ENCODE peak calls at places on chromosomes 16 and 17, in four cellular contexts. D is fibroblast of lung, U is omental fat pad, J is NB4. S is an unnamed sample.

GRCh38 chr16:83402969-83403368 is 404.8 kb upstream of the HSBP1 start:
- DNase-seq in D (peak; percentile 70), U (no peak), J (no peak), S (no peak)

GRCh38 chr17:75501378-75502071 is 13.8 kb downstream of the CASKIN2 start:
- DNase-seq in D (no peak), U (no peak), J (no peak), S (no peak)

GRCh38 chr16:31348578-31348977 is 6.4 kb upstream of the ITGAX start:
- DNase-seq in D (no peak), U (no peak), J (peak; percentile 42), S (no peak)

GRCh38 chr17:14926526-14927122 is 338.5 kb downstream of the PMP22 start:
- DNase-seq in D (peak; percentile 48), U (no peak), J (peak; percentile 82), S (peak; percentile 15)

GRCh38 chr17:76077582-76078110 is 1.3 kb upstream of the ZACN start:
- DNase-seq in D (no peak), U (no peak), J (no peak), S (no peak)

GRCh38 chr16:24535827-24536226 is 3.5 kb upstream of the RBBP6 start:
- DNase-seq in D (no peak), U (no peak), J (no peak), S (no peak)

GRCh38 chr16:29789775-29790182 is 772 bp upstream of the KIF22 start:
- DNase-seq in D (no peak), U (no peak), J (no peak), S (no peak)

GRCh38 chr17:27540300-27541105 is 84.3 kb downstream of the KSR1 start:
- DNase-seq in D (peak; percentile 100), U (peak; percentile 64), J (peak; percentile 80), S (peak; percentile 85)

GRCh38 chr17:8162232-8162996 is at the start of gene VAMP2:
- DNase-seq in D (peak; percentile 52), U (no peak), J (peak; percentile 63), S (peak; percentile 93)

GRCh38 chr17:33651631-33652030 is 358.5 kb upstream of the ASIC2 start:
- DNase-seq in D (peak; percentile 3), U (no peak), J (no peak), S (no peak)

GRCh38 chr17:71273451-71273850 is 847.4 kb upstream of the SOX9 start:
- DNase-seq in D (no peak), U (no peak), J (no peak), S (no peak)

GRCh38 chr16:19314718-19315425 is 29.3 kb downstream of the CLEC19A start:
- DNase-seq in D (no peak), U (no peak), J (no peak), S (no peak)

GRCh38 chr16:28189237-28189636 is 22.5 kb downstream of the XPO6 start:
- DNase-seq in D (no peak), U (no peak), J (no peak), S (no peak)

GRCh38 chr17:43308999-43309398 is 75.2 kb upstream of the RNU2-1 start:
- DNase-seq in D (no peak), U (no peak), J (no peak), S (no peak)

GRCh38 chr16:77700846-77701245 is 21.5 kb upstream of the NUDT7 start:
- DNase-seq in D (no peak), U (no peak), J (peak; percentile 77), S (no peak)
- TF ChIP-seq CTCF in D (no peak), U (no peak), J (no peak), S (no peak)

DNA sequence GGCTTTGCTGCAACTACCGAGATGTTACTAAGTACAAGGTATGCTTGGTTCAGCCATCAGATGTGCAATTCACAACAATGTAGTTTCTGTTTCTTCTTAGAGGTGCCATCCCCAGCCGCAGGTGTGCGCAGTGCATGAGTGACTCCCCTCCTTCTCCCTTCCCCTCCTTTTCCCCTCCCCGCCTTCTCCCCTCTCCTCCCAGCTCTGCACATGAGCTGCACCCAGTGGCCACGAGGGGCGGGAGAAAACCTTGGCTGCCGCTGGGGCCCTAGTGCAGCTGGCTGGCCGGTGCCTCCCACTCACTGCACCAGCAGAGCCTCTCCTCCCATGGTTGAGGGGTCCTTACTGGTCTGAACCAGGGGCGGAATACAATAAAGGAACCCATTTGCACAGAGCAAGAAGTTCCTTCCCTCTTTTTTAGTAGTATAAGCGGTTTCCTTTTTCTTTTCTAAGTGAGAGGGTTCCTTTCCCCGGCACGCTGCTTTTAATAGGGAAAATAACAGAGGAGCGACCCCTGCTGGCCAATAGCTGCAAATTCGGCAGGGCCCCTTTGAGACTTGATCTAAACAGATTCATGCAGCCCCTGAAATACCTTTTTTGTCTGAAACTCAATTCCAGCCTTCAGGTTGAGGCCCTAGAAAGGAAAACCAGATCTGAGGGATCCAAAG is 7.8 kb upstream of the CCL15 start:
- DNase-seq in D (no peak), U (no peak), J (peak; percentile 23), S (no peak)
- TF ChIP-seq CTCF in D (peak; percentile 30), U (no peak), J (peak; percentile 50), S (peak; percentile 19)

GRCh38 chr17:57783338-57783742 is 38.2 kb upstream of the CCDC182 start:
- DNase-seq in D (peak; percentile 22), U (peak; percentile 56), J (peak; percentile 88), S (peak; percentile 70)

GRCh38 chr17:57782051-57782490 is 37.0 kb upstream of the CCDC182 start:
- DNase-seq in D (no peak), U (no peak), J (peak; percentile 36), S (no peak)

GRCh38 chr17:57782642-57783337 is 37.7 kb upstream of the CCDC182 start:
- DNase-seq in D (no peak), U (no peak), J (no peak), S (peak; percentile 19)

GRCh38 chr17:57785032-57785431 is 39.9 kb upstream of the CCDC182 start:
- DNase-seq in D (no peak), U (no peak), J (no peak), S (no peak)

GRCh38 chr17:57784226-57784895 is 39.3 kb upstream of the CCDC182 start:
- DNase-seq in D (no peak), U (no peak), J (no peak), S (no peak)
- TF ChIP-seq CTCF in D (no peak), U (no peak), J (no peak), S (no peak)

DNA sequence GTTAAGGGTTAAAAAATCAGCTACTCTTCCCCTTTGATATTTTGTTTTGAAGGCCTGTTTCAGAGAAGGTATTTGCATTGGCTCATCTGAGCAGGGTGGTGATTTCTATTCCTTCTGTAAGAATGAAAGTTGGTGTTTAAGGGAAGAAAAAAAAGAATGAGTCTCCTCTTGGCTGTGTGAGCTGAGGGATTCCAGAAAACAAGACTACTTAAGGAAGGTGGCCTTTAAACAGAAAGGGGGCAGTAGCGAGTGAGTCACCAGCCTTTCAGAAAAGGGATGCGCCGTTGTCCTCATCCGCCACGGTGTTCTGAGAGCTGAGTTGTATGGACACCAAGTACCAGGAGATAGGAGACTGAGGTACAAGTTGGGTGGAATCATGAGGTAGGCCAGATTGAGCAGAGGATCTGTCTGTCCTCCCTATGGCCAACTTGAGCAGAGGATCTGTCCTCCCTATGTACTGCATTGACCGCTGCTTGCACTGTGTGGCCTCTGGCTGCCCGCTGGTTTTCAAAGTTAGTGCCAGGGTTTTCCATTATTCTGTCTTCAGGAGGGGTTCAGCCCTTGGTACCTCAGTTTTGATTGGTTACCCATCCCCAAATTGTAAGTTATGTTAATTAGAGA is 8.2 kb downstream of the PRKCA start:
- DNase-seq in D (no peak), U (no peak), J (peak; percentile 24), S (no peak)
- TF ChIP-seq CTCF in D (peak; percentile 9), U (no peak), J (peak; percentile 19), S (no peak)

DNA sequence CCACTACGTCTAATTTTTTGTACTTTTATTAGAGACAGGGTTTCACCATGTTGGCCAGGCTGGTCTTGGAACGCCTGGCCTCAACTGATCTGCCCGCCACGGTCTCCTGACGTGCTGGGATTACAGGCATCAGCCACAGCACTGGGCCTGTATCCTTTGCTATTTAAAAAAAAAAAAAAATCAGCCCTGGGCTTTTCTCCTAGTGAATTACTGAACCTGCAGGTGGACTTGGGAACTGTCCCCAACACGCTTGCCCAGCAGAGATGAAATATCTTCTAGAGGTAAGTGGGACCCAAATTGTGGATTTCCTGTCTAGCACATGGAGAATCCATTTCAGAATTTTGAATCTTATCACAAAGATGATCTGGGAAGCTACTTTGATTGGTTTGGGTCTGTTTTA is 14.8 kb downstream of the CNOT1 start:
- DNase-seq in D (no peak), U (no peak), J (no peak), S (no peak)
- TF ChIP-seq CTCF in D (no peak), U (no peak), J (no peak), S (no peak)

DNA sequence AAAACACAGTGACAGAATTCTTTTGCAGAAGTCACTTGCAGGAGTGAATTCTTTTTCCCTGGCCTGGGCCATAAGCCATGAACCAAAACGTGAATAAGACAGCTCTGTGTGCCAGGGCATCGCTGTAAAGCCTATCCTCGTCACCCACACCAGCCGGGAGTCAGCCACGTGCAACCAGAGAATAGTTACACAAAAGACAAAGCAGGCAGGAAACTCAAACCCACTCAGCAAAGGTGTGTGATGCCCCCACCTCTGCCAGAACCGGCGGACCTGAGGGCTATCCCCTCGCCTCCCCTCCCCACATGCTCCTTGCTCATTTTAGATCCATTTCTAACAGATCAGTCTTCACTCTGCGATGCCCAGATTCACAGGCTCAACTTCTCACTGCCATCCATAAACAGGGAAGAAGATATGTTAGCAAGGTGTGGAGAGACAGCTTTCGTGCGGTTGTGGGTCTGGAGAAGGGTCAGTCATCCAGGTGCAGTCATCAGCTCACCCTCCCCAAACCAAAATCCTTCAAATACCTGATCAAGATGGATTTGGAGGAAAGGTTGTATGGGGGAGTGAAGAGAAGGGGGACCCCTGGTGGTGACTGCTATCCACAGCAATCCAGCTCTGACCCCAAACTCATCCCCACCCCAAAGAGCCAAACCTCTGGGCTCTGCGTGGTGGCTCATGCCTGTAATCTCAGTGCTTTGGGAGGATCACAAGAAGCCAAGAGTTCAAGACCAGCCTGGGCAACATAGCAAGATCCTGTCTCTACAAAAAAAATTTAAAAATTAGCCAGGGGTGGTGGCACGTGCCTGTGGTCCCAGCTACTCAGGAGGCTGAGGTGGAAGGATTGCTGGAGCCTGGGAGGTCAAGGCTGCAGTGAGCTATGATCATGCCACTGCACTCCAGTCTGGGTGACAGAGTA is 219.2 kb downstream of the C16orf78 start:
- DNase-seq in D (peak; percentile 19), U (no peak), J (peak; percentile 54), S (peak; percentile 64)
- TF ChIP-seq CTCF in D (peak; percentile 88), U (no peak), J (peak; percentile 84), S (peak; percentile 69)

GRCh38 chr16:23082161-23082788 is 67.0 kb downstream of the USP31 start:
- DNase-seq in D (peak; percentile 23), U (no peak), J (no peak), S (no peak)
- TF ChIP-seq CTCF in D (no peak), U (no peak), J (no peak), S (no peak)

GRCh38 chr17:46010597-46011186 is 11.6 kb downstream of the STH start:
- DNase-seq in D (no peak), U (no peak), J (no peak), S (no peak)
- TF ChIP-seq CTCF in D (no peak), U (no peak), J (no peak), S (no peak)

DNA sequence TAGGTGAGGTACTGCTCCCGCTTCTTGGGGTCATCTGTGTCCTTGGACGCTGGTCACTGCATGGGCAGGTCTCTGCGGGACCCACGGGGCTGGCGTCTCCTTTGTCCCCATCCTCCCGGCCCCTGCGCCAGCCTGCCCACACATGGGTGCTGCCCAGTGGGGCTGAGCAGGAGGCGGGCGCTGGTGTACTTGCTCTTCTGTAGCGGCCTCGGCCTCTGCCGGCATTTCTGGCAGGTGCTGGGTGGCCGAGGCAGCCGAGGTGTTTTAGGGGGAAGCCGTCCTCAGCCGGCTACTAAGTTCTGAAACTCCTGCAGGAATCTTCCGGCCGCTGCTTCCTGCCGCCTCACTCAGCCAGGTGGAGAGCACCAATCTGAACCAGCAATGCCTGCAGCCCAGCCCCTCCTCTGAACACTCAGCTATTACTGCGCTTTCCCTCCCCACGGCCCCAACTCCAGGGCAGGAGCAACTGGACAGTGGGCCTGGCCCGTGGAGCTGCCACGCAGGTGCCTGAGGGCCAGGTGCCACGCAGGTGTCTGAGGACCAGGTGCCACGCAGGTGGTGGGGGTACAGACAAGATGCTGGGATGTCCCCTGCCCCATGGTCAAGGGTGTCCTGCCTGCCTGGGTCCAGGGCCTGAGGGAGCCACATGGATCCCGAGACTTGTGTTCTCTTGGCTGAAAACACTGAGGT is 10.0 kb downstream of the DECR2 start:
- DNase-seq in D (no peak), U (no peak), J (no peak), S (no peak)
- TF ChIP-seq CTCF in D (no peak), U (no peak), J (no peak), S (no peak)